ENCODE peak calls at places on chromosomes 16 and 17, in nine cellular contexts. Q is NCI-H1930; N is activated T-cell treated with anti-CD3 and anti-CD28 coated beads, Interleukin-2, amount 50 U/mL, for 4 hours; R is fibroblast of the conjunctiva; H is activated CD4-positive, CD25-positive, alpha-beta regulatory T cell; M is iris pigment epithelial cell; Y is activated CD4-positive, alpha-beta memory T cell treated with anti-CD3 and anti-CD28 coated beads, Interleukin-2, amount 10 ng/mL, durations not matched to agents 7 days and 5 days; G is lower lobe of right lung; V is HFFc6. O is an unnamed sample.

GRCh38 chr16:54289242-54290051 is 2.9 kb upstream of the IRX3 start:
- DNase-seq in M (peak; percentile 5), V (no peak), H (no peak), Y (no peak), R (no peak), G (no peak), N (no peak), Q (no peak), O (no peak)

GRCh38 chr16:35173295-35173694 is 1713.9 kb downstream of the TP53TG3F start:
- DNase-seq in R (no peak), M (no peak), N (no peak), V (no peak), G (peak; percentile 24), Q (no peak), H (no peak), Y (no peak), O (no peak)

GRCh38 chr16:23202166-23202565 is 19.6 kb downstream of the SCNN1G start:
- DNase-seq in N (no peak), G (no peak), H (no peak), Y (no peak), Q (no peak), M (no peak), V (no peak), R (no peak), O (no peak)

GRCh38 chr17:43661699-43662431 is at the start of gene MEOX1:
- DNase-seq in R (peak; percentile 51), M (peak; percentile 75), G (no peak), V (peak; percentile 57), N (no peak), H (no peak), Y (peak; percentile 50), Q (no peak), O (no peak)

GRCh38 chr17:48624544-48625501 is 1.3 kb downstream of the HOXB9 start:
- DNase-seq in Y (no peak), Q (no peak), V (no peak), N (no peak), H (no peak), G (no peak), R (no peak), M (no peak), O (no peak)

GRCh38 chr17:39132192-39132600 is 19.2 kb downstream of the PLXDC1 start:
- DNase-seq in V (peak; percentile 88), H (no peak), Y (no peak), M (peak; percentile 51), Q (no peak), N (no peak), R (no peak), G (no peak), O (no peak)

GRCh38 chr17:74987909-74988711 is 678 bp downstream of the CDR2L start:
- DNase-seq in V (peak; percentile 59), R (peak; percentile 49), H (no peak), Y (peak; percentile 33), G (peak; percentile 84), N (no peak), M (peak; percentile 80), Q (peak; percentile 51), O (no peak)

GRCh38 chr17:72287586-72287985 is 166.8 kb downstream of the SOX9 start:
- DNase-seq in Q (no peak), N (no peak), M (no peak), H (no peak), G (peak; percentile 53), R (no peak), Y (no peak), V (no peak), O (no peak)

GRCh38 chr16:67181346-67181745 is 2.4 kb downstream of the MATCAP1 start:
- DNase-seq in Y (no peak), R (peak; percentile 67), N (no peak), M (peak; percentile 74), V (peak; percentile 82), Q (no peak), G (no peak), H (no peak), O (no peak)

GRCh38 chr17:2798679-2799078 is 2.4 kb downstream of the RAP1GAP2 start:
- DNase-seq in N (no peak), V (no peak), H (no peak), G (no peak), M (no peak), R (no peak), Y (peak; percentile 28), Q (no peak), O (no peak)

GRCh38 chr17:4090898-4091297 is 51.9 kb downstream of the ZZEF1 start:
- DNase-seq in N (no peak), Q (no peak), Y (no peak), M (peak; percentile 18), V (peak; percentile 8), G (no peak), H (no peak), R (no peak), O (no peak)

GRCh38 chr16:4091638-4092037 is 24.6 kb downstream of the ADCY9 start:
- DNase-seq in N (no peak), V (no peak), G (peak; percentile 68), Y (no peak), H (no peak), M (no peak), R (no peak), Q (no peak), O (no peak)

GRCh38 chr16:90026135-90026534 is 6.9 kb upstream of the DBNDD1 start:
- DNase-seq in Y (no peak), H (no peak), Q (no peak), M (no peak), G (no peak), R (no peak), V (no peak), N (no peak), O (no peak)

GRCh38 chr16:12901204-12901596 is 198 bp upstream of the SHISA9 start:
- DNase-seq in H (no peak), M (no peak), N (no peak), G (no peak), Q (peak; percentile 28), Y (no peak), V (no peak), R (no peak), O (no peak)

GRCh38 chr17:75394332-75394918 is 11.1 kb downstream of the GRB2 start:
- DNase-seq in H (no peak), V (no peak), R (no peak), Q (no peak), Y (no peak), N (no peak), M (no peak), G (no peak), O (no peak)

GRCh38 chr17:81831957-81832607 is 1.0 kb downstream of the MCRIP1 start:
- DNase-seq in M (no peak), V (peak; percentile 60), Y (peak; percentile 68), G (peak; percentile 67), R (no peak), Q (no peak), H (no peak), N (peak; percentile 48), O (peak; percentile 61)

GRCh38 chr17:39669897-39670735 is 1.9 kb downstream of the PNMT start:
- DNase-seq in H (no peak), V (no peak), Y (no peak), G (no peak), N (no peak), Q (no peak), R (no peak), M (no peak), O (no peak)

GRCh38 chr17:45700171-45701090 is 83.7 kb upstream of the CRHR1 start:
- DNase-seq in H (no peak), G (no peak), R (no peak), N (no peak), Y (no peak), Q (no peak), V (no peak), M (no peak), O (no peak)

GRCh38 chr17:40451420-40451819 is 8.2 kb downstream of the IGFBP4 start:
- DNase-seq in N (no peak), V (no peak), R (peak; percentile 96), H (no peak), Y (no peak), G (no peak), M (peak; percentile 56), Q (no peak), O (no peak)

GRCh38 chr17:80219013-80219776 is 938 bp downstream of the SGSH start:
- DNase-seq in Y (peak; percentile 95), N (peak; percentile 92), G (peak; percentile 89), H (peak; percentile 91), Q (no peak), R (peak; percentile 40), V (peak; percentile 71), M (peak; percentile 78), O (peak; percentile 96)

GRCh38 chr16:24075929-24076716 is 180.0 kb upstream of the CACNG3 start:
- DNase-seq in Q (peak; percentile 23), H (no peak), N (no peak), V (no peak), M (no peak), R (no peak), Y (peak; percentile 26), G (no peak), O (no peak)

GRCh38 chr17:13885953-13886889 is 183.1 kb upstream of the COX10 start:
- DNase-seq in Q (no peak), R (no peak), V (peak; percentile 1), H (no peak), M (peak; percentile 43), N (no peak), Y (no peak), G (no peak), O (no peak)

O was measured in CD8-positive, alpha-beta T cell.